ENCODE peak calls at places on chromosomes 4 and X, in nine cellular contexts. One of them, this sample, is unnamed.
A peak's percentile ranks its signal among the peaks of the same experiment; 100 is the strongest.

GRCh38 chrX:100410901-100411801 is 1.1 kb upstream of the PCDH19 start:
- DNase-seq in HFF-Myc: no peak
- DNase-seq in mesothelial cell of epicardium: no peak
- DNase-seq in Daoy: peak; percentile 8
- DNase-seq in effector memory CD8-positive, alpha-beta T cell: no peak
- DNase-seq in BJ: no peak
- DNase-seq in Kasumi-1: no peak
- DNase-seq in activated naive CD4-positive, alpha-beta T cell treated with anti-CD3 and anti-CD28 coated beads, Interleukin-2, amount 50 U/mL, for 72 hours: no peak
- DNase-seq in transverse colon: no peak
- DNase-seq in this sample: peak; percentile 30

GRCh38 chrX:23786268-23786815 is 3.4 kb downstream of the SAT1 start:
- DNase-seq in activated naive CD4-positive, alpha-beta T cell treated with anti-CD3 and anti-CD28 coated beads, Interleukin-2, amount 50 U/mL, for 72 hours: no peak
- DNase-seq in transverse colon: no peak
- DNase-seq in HFF-Myc: no peak
- DNase-seq in BJ: no peak
- DNase-seq in effector memory CD8-positive, alpha-beta T cell: no peak
- DNase-seq in Daoy: no peak
- DNase-seq in Kasumi-1: no peak
- DNase-seq in mesothelial cell of epicardium: no peak
- DNase-seq in this sample: no peak

GRCh38 chr4:52959545-52959944 is 97.4 kb downstream of the RASL11B start:
- DNase-seq in BJ: peak; percentile 97
- DNase-seq in activated naive CD4-positive, alpha-beta T cell treated with anti-CD3 and anti-CD28 coated beads, Interleukin-2, amount 50 U/mL, for 72 hours: no peak
- DNase-seq in Daoy: no peak
- DNase-seq in transverse colon: no peak
- DNase-seq in Kasumi-1: no peak
- DNase-seq in mesothelial cell of epicardium: no peak
- DNase-seq in HFF-Myc: peak; percentile 75
- DNase-seq in effector memory CD8-positive, alpha-beta T cell: no peak
- DNase-seq in this sample: no peak

GRCh38 chr4:119690871-119691270 is 62.3 kb upstream of the PDE5A start:
- DNase-seq in Kasumi-1: no peak
- DNase-seq in activated naive CD4-positive, alpha-beta T cell treated with anti-CD3 and anti-CD28 coated beads, Interleukin-2, amount 50 U/mL, for 72 hours: no peak
- DNase-seq in Daoy: no peak
- DNase-seq in transverse colon: no peak
- DNase-seq in effector memory CD8-positive, alpha-beta T cell: no peak
- DNase-seq in mesothelial cell of epicardium: no peak
- DNase-seq in BJ: no peak
- DNase-seq in HFF-Myc: no peak
- DNase-seq in this sample: no peak

GRCh38 chr4:96149911-96150310 is 310.0 kb downstream of the PDHA2 start:
- DNase-seq in HFF-Myc: no peak
- DNase-seq in Kasumi-1: no peak
- DNase-seq in BJ: no peak
- DNase-seq in mesothelial cell of epicardium: no peak
- DNase-seq in effector memory CD8-positive, alpha-beta T cell: no peak
- DNase-seq in transverse colon: no peak
- DNase-seq in activated naive CD4-positive, alpha-beta T cell treated with anti-CD3 and anti-CD28 coated beads, Interleukin-2, amount 50 U/mL, for 72 hours: no peak
- DNase-seq in Daoy: no peak
- DNase-seq in this sample: no peak

GRCh38 chr4:153616005-153616555 is 68.0 kb upstream of the TLR2 start:
- DNase-seq in mesothelial cell of epicardium: no peak
- DNase-seq in effector memory CD8-positive, alpha-beta T cell: no peak
- DNase-seq in BJ: no peak
- DNase-seq in Kasumi-1: no peak
- DNase-seq in HFF-Myc: no peak
- DNase-seq in Daoy: no peak
- DNase-seq in activated naive CD4-positive, alpha-beta T cell treated with anti-CD3 and anti-CD28 coated beads, Interleukin-2, amount 50 U/mL, for 72 hours: peak; percentile 76
- DNase-seq in transverse colon: no peak
- DNase-seq in this sample: no peak

GRCh38 chrX:21940356-21940829 is at the start of gene SMS:
- DNase-seq in effector memory CD8-positive, alpha-beta T cell: no peak
- DNase-seq in Kasumi-1: peak; percentile 48
- DNase-seq in HFF-Myc: no peak
- DNase-seq in Daoy: peak; percentile 87
- DNase-seq in transverse colon: peak; percentile 81
- DNase-seq in mesothelial cell of epicardium: peak; percentile 49
- DNase-seq in BJ: no peak
- DNase-seq in activated naive CD4-positive, alpha-beta T cell treated with anti-CD3 and anti-CD28 coated beads, Interleukin-2, amount 50 U/mL, for 72 hours: peak; percentile 64
- DNase-seq in this sample: peak; percentile 75

GRCh38 chrX:140180585-140180984 is 215.3 kb upstream of the CXorf66 start:
- DNase-seq in Daoy: peak; percentile 72
- DNase-seq in effector memory CD8-positive, alpha-beta T cell: no peak
- DNase-seq in HFF-Myc: no peak
- DNase-seq in Kasumi-1: no peak
- DNase-seq in mesothelial cell of epicardium: no peak
- DNase-seq in transverse colon: no peak
- DNase-seq in activated naive CD4-positive, alpha-beta T cell treated with anti-CD3 and anti-CD28 coated beads, Interleukin-2, amount 50 U/mL, for 72 hours: no peak
- DNase-seq in BJ: no peak
- DNase-seq in this sample: no peak

GRCh38 chr4:185730849-185731608 is 81.0 kb downstream of the SORBS2 start:
- DNase-seq in mesothelial cell of epicardium: no peak
- DNase-seq in HFF-Myc: no peak
- DNase-seq in effector memory CD8-positive, alpha-beta T cell: no peak
- DNase-seq in Daoy: no peak
- DNase-seq in Kasumi-1: no peak
- DNase-seq in activated naive CD4-positive, alpha-beta T cell treated with anti-CD3 and anti-CD28 coated beads, Interleukin-2, amount 50 U/mL, for 72 hours: no peak
- DNase-seq in transverse colon: no peak
- DNase-seq in BJ: no peak
- DNase-seq in this sample: no peak

GRCh38 chr4:6277139-6277802 is 7.6 kb downstream of the WFS1 start:
- DNase-seq in effector memory CD8-positive, alpha-beta T cell: no peak
- DNase-seq in HFF-Myc: no peak
- DNase-seq in transverse colon: no peak
- DNase-seq in activated naive CD4-positive, alpha-beta T cell treated with anti-CD3 and anti-CD28 coated beads, Interleukin-2, amount 50 U/mL, for 72 hours: no peak
- DNase-seq in BJ: no peak
- DNase-seq in Daoy: no peak
- DNase-seq in mesothelial cell of epicardium: no peak
- DNase-seq in Kasumi-1: no peak
- DNase-seq in this sample: peak; percentile 86

GRCh38 chr4:169914871-169915270 is 111.3 kb downstream of the MFAP3L start:
- DNase-seq in BJ: no peak
- DNase-seq in transverse colon: no peak
- DNase-seq in effector memory CD8-positive, alpha-beta T cell: no peak
- DNase-seq in Daoy: no peak
- DNase-seq in mesothelial cell of epicardium: no peak
- DNase-seq in Kasumi-1: no peak
- DNase-seq in HFF-Myc: no peak
- DNase-seq in activated naive CD4-positive, alpha-beta T cell treated with anti-CD3 and anti-CD28 coated beads, Interleukin-2, amount 50 U/mL, for 72 hours: no peak
- DNase-seq in this sample: no peak

GRCh38 chr4:100366213-100366612 is 151.6 kb downstream of the EMCN start:
- DNase-seq in effector memory CD8-positive, alpha-beta T cell: no peak
- DNase-seq in Kasumi-1: peak; percentile 32
- DNase-seq in activated naive CD4-positive, alpha-beta T cell treated with anti-CD3 and anti-CD28 coated beads, Interleukin-2, amount 50 U/mL, for 72 hours: no peak
- DNase-seq in mesothelial cell of epicardium: no peak
- DNase-seq in HFF-Myc: no peak
- DNase-seq in BJ: no peak
- DNase-seq in Daoy: no peak
- DNase-seq in transverse colon: no peak
- DNase-seq in this sample: no peak

This sample was measured in BE2C.